ENCODE peak calls at places on chromosomes 16 and 17, in seven cellular contexts. A is Caco-2; R is ELR; Y is activated T-helper 1 cell treated with anti-CD3 and anti-CD28 coated beads, Interleukin-2, amount 50 U/mL, for 16 hours; M is GM03348; B is kidney tubule cell; H is stimulated activated CD8-positive, alpha-beta memory T cell treated with anti-CD3 and anti-CD28 coated beads, Interleukin-12 subunit alpha, Interleukin-12 subunit beta, amount 100 ng/mL, for 4 hours. L is an unnamed sample.
A peak's percentile ranks its signal among the peaks of the same experiment; 100 is the strongest.

GRCh38 chr16:71631776-71632175 is 5.8 kb downstream of the MARVELD3 start:
- DNase-seq in A (no peak), H (no peak), R (no peak), B (no peak), M (no peak), Y (no peak), L (no peak)

GRCh38 chr17:75288784-75289121 is 480 bp downstream of the SLC25A19 start:
- DNase-seq in M (peak; percentile 42), A (peak; percentile 75), R (peak; percentile 51), Y (no peak), B (peak; percentile 66), H (no peak), L (peak; percentile 32)

GRCh38 chr17:39339272-39339671 is 62.2 kb downstream of the FBXL20 start:
- DNase-seq in R (no peak), A (no peak), M (no peak), B (no peak), H (no peak), Y (no peak), L (no peak)

GRCh38 chr16:85888405-85889331 is 10.3 kb upstream of the IRF8 start:
- DNase-seq in Y (no peak), M (peak; percentile 51), H (no peak), B (peak; percentile 94), R (peak; percentile 90), A (no peak), L (peak; percentile 89)

GRCh38 chr17:9274119-9274445 is 252.8 kb downstream of the NTN1 start:
- DNase-seq in H (no peak), M (no peak), Y (no peak), R (no peak), A (no peak), B (no peak), L (no peak)

GRCh38 chr17:59462385-59462784 is 103.0 kb upstream of the DHX40 start:
- DNase-seq in R (no peak), A (no peak), B (no peak), M (no peak), Y (no peak), H (no peak), L (no peak)

GRCh38 chr16:66352304-66352703 is 14.2 kb upstream of the CDH5 start:
- DNase-seq in Y (no peak), M (no peak), R (no peak), H (no peak), B (no peak), A (no peak), L (no peak)

GRCh38 chr17:8185580-8186445 is 4.2 kb downstream of the BORCS6 start:
- DNase-seq in Y (peak; percentile 87), A (peak; percentile 71), R (peak; percentile 67), M (peak; percentile 72), H (peak; percentile 82), B (peak; percentile 82), L (peak; percentile 83)

GRCh38 chr17:71942626-71943025 is 178.2 kb upstream of the SOX9 start:
- DNase-seq in A (no peak), H (no peak), R (no peak), M (no peak), Y (no peak), B (no peak), L (no peak)

GRCh38 chr16:83137326-83137770 is 510.6 kb downstream of the CDH13 start:
- DNase-seq in B (peak; percentile 75), R (peak; percentile 83), A (peak; percentile 62), M (peak; percentile 47), Y (no peak), H (no peak), L (peak; percentile 89)

GRCh38 chr17:81251091-81251942 is 12.2 kb downstream of the NDUFAF8 start:
- DNase-seq in Y (no peak), B (no peak), M (no peak), A (no peak), R (no peak), H (no peak), L (no peak)

GRCh38 chr16:88739139-88739974 is 33.1 kb downstream of the CTU2 start:
- DNase-seq in A (no peak), H (no peak), M (no peak), Y (no peak), B (no peak), R (no peak), L (no peak)

GRCh38 chr17:50558581-50558954 is 1.9 kb upstream of the CACNA1G start:
- DNase-seq in M (no peak), H (no peak), B (no peak), A (no peak), Y (no peak), R (no peak), L (no peak)

GRCh38 chr17:80840011-80840410 is 151.6 kb upstream of the CHMP6 start:
- DNase-seq in A (no peak), H (no peak), M (no peak), Y (no peak), R (no peak), B (no peak), L (no peak)

GRCh38 chr17:27895940-27896535 is 2.9 kb upstream of the LYRM9 start:
- DNase-seq in A (no peak), B (no peak), Y (no peak), M (no peak), R (no peak), H (no peak), L (no peak)

GRCh38 chr17:21125862-21126261 is 902 bp upstream of the DHRS7B start:
- DNase-seq in H (peak; percentile 19), B (no peak), R (no peak), Y (peak; percentile 31), M (no peak), A (no peak), L (no peak)

GRCh38 chr17:68190495-68190894 is 57.3 kb upstream of the AMZ2 start:
- DNase-seq in Y (no peak), H (no peak), M (no peak), B (no peak), R (no peak), A (no peak), L (no peak)

GRCh38 chr16:3503513-3503912 is 2.7 kb downstream of the CLUAP1 start:
- DNase-seq in A (no peak), H (no peak), B (peak; percentile 17), Y (peak; percentile 13), R (no peak), M (no peak), L (no peak)

GRCh38 chr16:56866955-56867830 is 2.2 kb downstream of the SLC12A3 start:
- DNase-seq in A (no peak), R (peak; percentile 79), M (peak; percentile 83), H (no peak), B (peak; percentile 68), Y (no peak), L (peak; percentile 63)

GRCh38 chr16:73125860-73126259 is 77.9 kb upstream of the ZFHX3 start:
- DNase-seq in R (peak; percentile 47), B (no peak), A (no peak), Y (no peak), M (peak; percentile 79), H (no peak), L (peak; percentile 61)

GRCh38 chr16:85515830-85516397 is 97.2 kb upstream of the GSE1 start:
- DNase-seq in Y (no peak), R (no peak), H (no peak), A (peak; percentile 76), B (peak; percentile 13), M (peak; percentile 36), L (peak; percentile 13)

GRCh38 chr17:2468270-2468669 is 43.4 kb downstream of the METTL16 start:
- DNase-seq in B (peak; percentile 44), A (no peak), H (no peak), R (peak; percentile 53), Y (no peak), M (peak; percentile 52), L (no peak)

GRCh38 chr16:81292936-81293335 is 21.8 kb upstream of the GAN start:
- DNase-seq in A (no peak), M (no peak), H (no peak), R (no peak), Y (no peak), B (no peak), L (no peak)

GRCh38 chr16:22847100-22847499 is 33.1 kb downstream of the HS3ST2 start:
- DNase-seq in A (no peak), B (no peak), Y (no peak), H (no peak), R (no peak), M (no peak), L (no peak)

GRCh38 chr16:15403392-15403995 is 7.9 kb downstream of the MPV17L start:
- DNase-seq in R (peak; percentile 22), Y (no peak), H (no peak), A (no peak), B (peak; percentile 44), M (no peak), L (no peak)

GRCh38 chr16:85168732-85169256 is 56.5 kb upstream of the CIBAR2 start:
- DNase-seq in A (peak; percentile 63), B (no peak), H (no peak), R (peak; percentile 65), Y (no peak), M (peak; percentile 95), L (peak; percentile 71)

GRCh38 chr17:76394166-76394565 is 9.8 kb downstream of the SPHK1 start:
- DNase-seq in H (no peak), Y (no peak), M (no peak), A (no peak), B (peak; percentile 98), R (peak; percentile 58), L (no peak)

GRCh38 chr17:78247304-78247703 is 15.9 kb downstream of the TMEM235 start:
- DNase-seq in R (no peak), Y (no peak), H (no peak), B (no peak), M (no peak), A (no peak), L (no peak)

GRCh38 chr17:61408151-61409041 is 8.8 kb downstream of the TBX2 start:
- DNase-seq in M (no peak), A (peak; percentile 31), R (no peak), Y (no peak), H (no peak), B (no peak), L (no peak)

GRCh38 chr17:19978206-19978802 is 676 bp upstream of the AKAP10 start:
- DNase-seq in M (no peak), R (peak; percentile 14), Y (no peak), A (no peak), H (no peak), B (peak; percentile 12), L (no peak)

GRCh38 chr17:36127882-36128369 is 24.3 kb downstream of the CCL4 start:
- DNase-seq in Y (no peak), M (no peak), A (no peak), B (no peak), H (no peak), R (no peak), L (no peak)

GRCh38 chr16:89020068-89020924 is 43.3 kb upstream of the CBFA2T3 start:
- DNase-seq in B (no peak), Y (no peak), A (no peak), H (no peak), M (no peak), R (no peak), L (no peak)

GRCh38 chr16:51834131-51834530 is 683.1 kb upstream of the SALL1 start:
- DNase-seq in B (no peak), Y (no peak), R (no peak), A (no peak), M (peak; percentile 30), H (no peak), L (peak; percentile 6)

L was measured in EL.